ENCODE peak calls at places on chromosome 7, in ten cellular contexts. A is left lobe of liver, Z is mesendoderm, H is lower leg skin, C is Kasumi-1, R is fibroblast of the conjunctiva, E is hepatic stellate cell, G is COR-L47, O is GM10248, N is kidney tubule cell. V is an unnamed sample.

GRCh38 chr7:44537442-44537841 is 3.7 kb downstream of the NPC1L1 start:
- DNase-seq in A (no peak), N (no peak), O (peak), E (no peak), Z (no peak), C (no peak), G (no peak), R (no peak), H (no peak), V (no peak)

GRCh38 chr7:33750177-33750576 is 155.2 kb upstream of the BMPER start:
- DNase-seq in A (no peak), C (no peak), E (no peak), G (no peak), N (no peak), H (no peak), Z (no peak), O (no peak), R (no peak), V (no peak)

GRCh38 chr7:39735903-39736302 is 112.5 kb downstream of the RALA start:
- DNase-seq in G (no peak), N (peak), C (no peak), O (no peak), R (no peak), H (no peak), A (no peak), Z (peak), E (no peak), V (no peak)

GRCh38 chr7:28570113-28570969 is 158.0 kb downstream of the CREB5 start:
- DNase-seq in H (no peak), N (peak), Z (no peak), G (no peak), R (no peak), C (no peak), A (no peak), E (no peak), O (peak), V (no peak)

GRCh38 chr7:149229526-149229925 is 9.9 kb upstream of the ZNF212 start:
- DNase-seq in N (no peak), H (no peak), G (peak), C (no peak), O (no peak), A (no peak), R (no peak), E (no peak), Z (no peak), V (no peak)

GRCh38 chr7:108135446-108136190 is 5.5 kb upstream of the LAMB4 start:
- DNase-seq in O (peak), C (peak), R (no peak), N (no peak), E (no peak), G (no peak), H (no peak), A (no peak), Z (no peak), V (no peak)

GRCh38 chr7:54932818-54933543 is 85.8 kb upstream of the EGFR start:
- DNase-seq in E (peak), A (peak), G (peak), C (no peak), R (peak), N (peak), H (peak), Z (peak), O (no peak), V (no peak)

GRCh38 chr7:44587843-44588711 is 6.0 kb upstream of the TMED4 start:
- DNase-seq in Z (no peak), E (no peak), R (peak), H (no peak), N (peak), A (no peak), G (peak), O (no peak), C (peak), V (no peak)

GRCh38 chr7:7428806-7429205 is 106.9 kb downstream of the COL28A1 start:
- DNase-seq in E (no peak), R (peak), H (no peak), Z (no peak), N (no peak), C (no peak), O (no peak), A (no peak), G (no peak), V (peak)

GRCh38 chr7:30863694-30864011 is 48.0 kb upstream of the AQP1 start:
- DNase-seq in G (no peak), R (peak), E (peak), Z (no peak), A (no peak), O (no peak), H (no peak), C (no peak), N (no peak), V (no peak)

GRCh38 chr7:107224858-107225257 is 56.1 kb downstream of the HBP1 start:
- DNase-seq in E (no peak), O (no peak), H (no peak), R (no peak), A (no peak), C (no peak), N (no peak), G (no peak), Z (no peak), V (no peak)

V was measured in GM04503.